ENCODE peak calls at places on chromosomes 2 and 18, in five cellular contexts. H is RCC 7860; S is endothelial cell of umbilical vein; Y is T follicular helper cell; W is activated naive CD4-positive, alpha-beta T cell treated with anti-CD3 and anti-CD28 coated beads, Interleukin-2, amount 10 ng/mL, durations not matched to agents 7 days and 5 days. V is an unnamed sample.

GRCh38 chr2:216666461-216667233 is 28.7 kb downstream of the IGFBP5 start:
- DNase-seq in H (peak; percentile 44), S (peak; percentile 74), Y (peak; percentile 41), W (peak; percentile 80), V (peak; percentile 83)

GRCh38 chr2:177265386-177265690 is 811 bp upstream of the NFE2L2 start:
- DNase-seq in H (no peak), S (peak; percentile 74), Y (peak; percentile 15), W (peak; percentile 57), V (peak; percentile 55)

GRCh38 chr18:50190236-50190635 is 4.7 kb downstream of the MYO5B start:
- DNase-seq in H (no peak), S (no peak), Y (no peak), W (no peak), V (no peak)

GRCh38 chr2:67165141-67165990 is 231.8 kb upstream of the ETAA1 start:
- DNase-seq in H (no peak), S (no peak), Y (no peak), W (no peak), V (no peak)

GRCh38 chr2:48531141-48531648 is 1.2 kb downstream of the STON1 start:
- DNase-seq in H (peak; percentile 23), S (peak; percentile 73), Y (no peak), W (no peak), V (no peak)

GRCh38 chr18:73296686-73297085 is 428.9 kb upstream of the NETO1 start:
- DNase-seq in H (no peak), S (no peak), Y (no peak), W (no peak), V (no peak)

GRCh38 chr18:45374878-45375630 is 240.2 kb upstream of the SLC14A2 start:
- DNase-seq in H (no peak), S (no peak), Y (no peak), W (no peak), V (no peak)

GRCh38 chr2:117985092-117985491 is 28.8 kb downstream of the CCDC93 start:
- DNase-seq in H (peak; percentile 21), S (no peak), Y (no peak), W (no peak), V (no peak)

GRCh38 chr2:85854897-85855296 is 33.9 kb downstream of the ST3GAL5 start:
- DNase-seq in H (no peak), S (no peak), Y (no peak), W (no peak), V (no peak)

GRCh38 chr18:76619342-76620315 is 124.6 kb upstream of the ZNF516 start:
- DNase-seq in H (no peak), S (no peak), Y (no peak), W (no peak), V (no peak)

GRCh38 chr2:176769021-176769420 is 443.6 kb upstream of the HNRNPA3 start:
- DNase-seq in H (no peak), S (no peak), Y (no peak), W (no peak), V (peak; percentile 10)

GRCh38 chr2:205280630-205281225 is 401.6 kb upstream of the NRP2 start:
- DNase-seq in H (no peak), S (no peak), Y (no peak), W (no peak), V (no peak)

GRCh38 chr2:79275197-79275596 is 115.6 kb upstream of the REG3A start:
- DNase-seq in H (no peak), S (no peak), Y (no peak), W (no peak), V (no peak)

GRCh38 chr18:68928762-68929675 is 131.1 kb downstream of the CCDC102B start:
- DNase-seq in H (no peak), S (no peak), Y (no peak), W (no peak), V (no peak)

GRCh38 chr2:27710640-27711430 is 47.1 kb downstream of the SLC4A1AP start:
- DNase-seq in H (no peak), S (no peak), Y (no peak), W (no peak), V (no peak)

GRCh38 chr2:146496248-146496647 is 1348.6 kb upstream of the ACVR2A start:
- DNase-seq in H (no peak), S (no peak), Y (no peak), W (no peak), V (no peak)

GRCh38 chr2:16198166-16198912 is 258.0 kb downstream of the MYCN start:
- DNase-seq in H (no peak), S (no peak), Y (no peak), W (no peak), V (no peak)

GRCh38 chr2:156329031-156329921 is 3.2 kb downstream of the NR4A2 start:
- DNase-seq in H (no peak), S (no peak), Y (no peak), W (no peak), V (no peak)

GRCh38 chr2:7639476-7639875 is 722.3 kb downstream of the RNF144A start:
- DNase-seq in H (no peak), S (no peak), Y (no peak), W (no peak), V (no peak)

GRCh38 chr2:204825054-204825453 is 279.8 kb downstream of the PARD3B start:
- DNase-seq in H (peak; percentile 67), S (no peak), Y (no peak), W (no peak), V (no peak)

GRCh38 chr2:937530-937929 is 13.1 kb upstream of the SNTG2 start:
- DNase-seq in H (peak; percentile 49), S (no peak), Y (no peak), W (no peak), V (no peak)

GRCh38 chr2:197805598-197806316 is 1.4 kb downstream of the PLCL1 start:
- DNase-seq in H (no peak), S (no peak), Y (no peak), W (no peak), V (no peak)

V was measured in DND-41.